ENCODE peak calls at places on chromosomes 5 and 9, in five cellular contexts. B, X, H, J and Y are unnamed samples.

GRCh38 chr5:75566710-75567309 is 44.4 kb upstream of the ANKDD1B start:
- DNase-seq in B (peak), X (peak), H (no peak), J (peak), Y (peak)

GRCh38 chr9:12876872-12877271 is 102.1 kb downstream of the LURAP1L start:
- DNase-seq in B (no peak), X (no peak), H (no peak), J (no peak), Y (no peak)

GRCh38 chr5:95076395-95077165 is 208.3 kb downstream of the MCTP1 start:
- DNase-seq in B (no peak), X (no peak), H (no peak), J (no peak), Y (no peak)

GRCh38 chr5:132458651-132459030 is 31.9 kb downstream of the IRF1 start:
- DNase-seq in B (no peak), X (no peak), H (no peak), J (no peak), Y (no peak)

GRCh38 chr5:108900668-108901067 is 153.0 kb downstream of the FER start:
- DNase-seq in B (no peak), X (peak), H (no peak), J (no peak), Y (no peak)

GRCh38 chr9:127938298-127938690 is 640 bp upstream of the DPM2 start:
- DNase-seq in B (peak), X (no peak), H (peak), J (no peak), Y (no peak)

GRCh38 chr5:107184066-107184465 is 486.7 kb downstream of the EFNA5 start:
- DNase-seq in B (no peak), X (no peak), H (no peak), J (no peak), Y (no peak)

GRCh38 chr9:12923472-12924009 is 148.7 kb downstream of the LURAP1L start:
- DNase-seq in B (no peak), X (no peak), H (no peak), J (no peak), Y (no peak)

GRCh38 chr9:81266674-81267073 is 422.7 kb downstream of the TLE1 start:
- DNase-seq in B (no peak), X (no peak), H (no peak), J (no peak), Y (peak)

GRCh38 chr5:61805101-61805500 is 473.0 kb downstream of the ZSWIM6 start:
- DNase-seq in B (no peak), X (no peak), H (no peak), J (no peak), Y (no peak)

GRCh38 chr5:73327908-73328455 is 120.6 kb downstream of the FOXD1 start:
- DNase-seq in B (no peak), X (no peak), H (no peak), J (no peak), Y (peak)

GRCh38 chr5:74141053-74141452 is 499.5 kb downstream of the ENC1 start:
- DNase-seq in B (no peak), X (no peak), H (no peak), J (no peak), Y (no peak)

GRCh38 chr5:11878846-11879245 is 25.4 kb downstream of the CTNND2 start:
- DNase-seq in B (no peak), X (no peak), H (no peak), J (no peak), Y (no peak)

GRCh38 chr9:123269316-123269715 is 930 bp upstream of the STRBP start:
- DNase-seq in B (no peak), X (no peak), H (no peak), J (no peak), Y (no peak)
- TF ChIP-seq SIN3A in B (no peak), X (no peak), H (no peak), J (no peak), Y (no peak)

DNA sequence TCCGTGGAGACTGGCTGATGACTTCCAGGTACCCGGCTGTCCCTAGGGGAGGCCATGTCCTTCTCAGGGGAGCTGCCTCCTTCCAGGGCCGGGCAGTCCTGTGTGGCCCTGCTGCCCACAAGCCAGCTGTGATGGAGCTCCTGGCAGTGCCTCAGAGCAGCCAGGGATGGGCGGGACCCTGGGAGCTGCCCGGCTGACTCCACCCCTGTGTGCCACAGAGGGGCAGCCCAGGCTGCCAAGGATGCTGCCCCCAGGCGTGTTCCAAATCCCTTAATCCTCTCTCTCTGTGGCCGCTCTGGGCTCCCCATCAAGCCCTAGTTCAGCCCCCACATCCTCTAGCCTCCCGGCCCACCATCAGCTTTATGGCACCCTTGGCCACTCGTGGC is 7.0 kb upstream of the SCGB3A1 start:
- DNase-seq in B (peak), X (no peak), H (no peak), J (no peak), Y (no peak)
- TF ChIP-seq ZNF274 in B (no peak), X (no peak), H (no peak), J (no peak), Y (no peak)

GRCh38 chr5:10515492-10515891 is 48.4 kb upstream of the ANKRD33B start:
- DNase-seq in B (no peak), X (no peak), H (no peak), J (no peak), Y (no peak)

GRCh38 chr5:10509593-10509992 is 54.3 kb upstream of the ANKRD33B start:
- DNase-seq in B (no peak), X (no peak), H (no peak), J (no peak), Y (no peak)

GRCh38 chr5:10511741-10512640 is 51.9 kb upstream of the ANKRD33B start:
- DNase-seq in B (no peak), X (no peak), H (no peak), J (no peak), Y (no peak)

GRCh38 chr5:10518352-10518751 is 45.5 kb upstream of the ANKRD33B start:
- DNase-seq in B (no peak), X (no peak), H (no peak), J (no peak), Y (no peak)

GRCh38 chr5:10513501-10514442 is 50.1 kb upstream of the ANKRD33B start:
- DNase-seq in B (no peak), X (no peak), H (peak), J (no peak), Y (no peak)
- TF ChIP-seq SIN3A in B (no peak), X (no peak), H (no peak), J (no peak), Y (no peak)

GRCh38 chr9:124281934-124282351 is 24.2 kb downstream of the NEK6 start:
- DNase-seq in B (no peak), X (peak), H (no peak), J (no peak), Y (no peak)
- TF ChIP-seq ZNF274 in B (no peak), X (no peak), H (no peak), J (no peak), Y (no peak)

GRCh38 chr5:16067415-16067814 is 112.2 kb downstream of the MARCHF11 start:
- DNase-seq in B (no peak), X (no peak), H (no peak), J (peak), Y (no peak)
- TF ChIP-seq SIN3A in B (no peak), X (no peak), H (no peak), J (no peak), Y (no peak)

GRCh38 chr9:117974108-117974507 is 269.9 kb downstream of the TLR4 start:
- DNase-seq in B (no peak), X (no peak), H (no peak), J (no peak), Y (no peak)

GRCh38 chr9:117970276-117970675 is 266.1 kb downstream of the TLR4 start:
- DNase-seq in B (no peak), X (no peak), H (no peak), J (no peak), Y (no peak)
- TF ChIP-seq ZNF274 in B (no peak), X (no peak), H (no peak), J (no peak), Y (no peak)